ENCODE peak calls at places on chromosomes 7 and 10, in seven cellular contexts. One of them, this sample, is unnamed.
A peak's percentile ranks its signal among the peaks of the same experiment; 100 is the strongest.

GRCh38 chr7:19871102-19871501 is 97.7 kb upstream of the TMEM196 start:
- DNase-seq in CD8-positive, alpha-beta T cell: no peak
- DNase-seq in astrocyte of the spinal cord: no peak
- DNase-seq in GM12865: no peak
- DNase-seq in activated B cell treated with CpG ODN at 0.5 μM for 24 hours: no peak
- DNase-seq in thoracic aorta: no peak
- DNase-seq in HFFc6: no peak
- DNase-seq in this sample: no peak

GRCh38 chr10:88113232-88113631 is 249.8 kb downstream of the PTEN start:
- DNase-seq in CD8-positive, alpha-beta T cell: no peak
- DNase-seq in astrocyte of the spinal cord: no peak
- DNase-seq in GM12865: peak; percentile 92
- DNase-seq in activated B cell treated with CpG ODN at 0.5 μM for 24 hours: peak; percentile 62
- DNase-seq in thoracic aorta: no peak
- DNase-seq in HFFc6: no peak
- DNase-seq in this sample: no peak

GRCh38 chr7:139899328-139900020 is 70.4 kb downstream of the TBXAS1 start:
- DNase-seq in CD8-positive, alpha-beta T cell: no peak
- DNase-seq in astrocyte of the spinal cord: no peak
- DNase-seq in GM12865: no peak
- DNase-seq in activated B cell treated with CpG ODN at 0.5 μM for 24 hours: no peak
- DNase-seq in thoracic aorta: no peak
- DNase-seq in HFFc6: no peak
- DNase-seq in this sample: no peak

GRCh38 chr10:3635697-3636096 is 149.3 kb downstream of the KLF6 start:
- DNase-seq in CD8-positive, alpha-beta T cell: no peak
- DNase-seq in astrocyte of the spinal cord: no peak
- DNase-seq in GM12865: no peak
- DNase-seq in activated B cell treated with CpG ODN at 0.5 μM for 24 hours: no peak
- DNase-seq in thoracic aorta: no peak
- DNase-seq in HFFc6: no peak
- DNase-seq in this sample: no peak

GRCh38 chr7:45863715-45864114 is 9.2 kb downstream of the CCDC201 start:
- DNase-seq in CD8-positive, alpha-beta T cell: no peak
- DNase-seq in astrocyte of the spinal cord: no peak
- DNase-seq in GM12865: no peak
- DNase-seq in activated B cell treated with CpG ODN at 0.5 μM for 24 hours: no peak
- DNase-seq in thoracic aorta: no peak
- DNase-seq in HFFc6: no peak
- DNase-seq in this sample: no peak

GRCh38 chr7:126839624-126840023 is 413.1 kb downstream of the GRM8 start:
- DNase-seq in CD8-positive, alpha-beta T cell: no peak
- DNase-seq in astrocyte of the spinal cord: no peak
- DNase-seq in GM12865: no peak
- DNase-seq in activated B cell treated with CpG ODN at 0.5 μM for 24 hours: no peak
- DNase-seq in thoracic aorta: no peak
- DNase-seq in HFFc6: no peak
- DNase-seq in this sample: no peak

GRCh38 chr10:20990604-20991003 is 93.5 kb upstream of the NEBL start:
- DNase-seq in CD8-positive, alpha-beta T cell: no peak
- DNase-seq in astrocyte of the spinal cord: peak; percentile 60
- DNase-seq in GM12865: no peak
- DNase-seq in activated B cell treated with CpG ODN at 0.5 μM for 24 hours: no peak
- DNase-seq in thoracic aorta: no peak
- DNase-seq in HFFc6: no peak
- DNase-seq in this sample: no peak

GRCh38 chr10:7892146-7892545 is 73.8 kb downstream of the TAF3 start:
- DNase-seq in CD8-positive, alpha-beta T cell: no peak
- DNase-seq in astrocyte of the spinal cord: no peak
- DNase-seq in GM12865: no peak
- DNase-seq in activated B cell treated with CpG ODN at 0.5 μM for 24 hours: no peak
- DNase-seq in thoracic aorta: no peak
- DNase-seq in HFFc6: no peak
- DNase-seq in this sample: no peak

GRCh38 chr7:6395898-6396582 is 51.7 kb downstream of the DAGLB start:
- DNase-seq in CD8-positive, alpha-beta T cell: no peak
- DNase-seq in astrocyte of the spinal cord: no peak
- DNase-seq in GM12865: no peak
- DNase-seq in activated B cell treated with CpG ODN at 0.5 μM for 24 hours: no peak
- DNase-seq in thoracic aorta: no peak
- DNase-seq in HFFc6: no peak
- DNase-seq in this sample: no peak

GRCh38 chr7:18694911-18695310 is 199.4 kb downstream of the HDAC9 start:
- DNase-seq in CD8-positive, alpha-beta T cell: no peak
- DNase-seq in astrocyte of the spinal cord: no peak
- DNase-seq in GM12865: no peak
- DNase-seq in activated B cell treated with CpG ODN at 0.5 μM for 24 hours: no peak
- DNase-seq in thoracic aorta: no peak
- DNase-seq in HFFc6: no peak
- DNase-seq in this sample: no peak

GRCh38 chr7:159158888-159159405 is 14.3 kb upstream of the VIPR2 start:
- DNase-seq in CD8-positive, alpha-beta T cell: no peak
- DNase-seq in astrocyte of the spinal cord: no peak
- DNase-seq in GM12865: no peak
- DNase-seq in activated B cell treated with CpG ODN at 0.5 μM for 24 hours: no peak
- DNase-seq in thoracic aorta: no peak
- DNase-seq in HFFc6: no peak
- DNase-seq in this sample: no peak

GRCh38 chr7:137747359-137748031 is 99.3 kb downstream of the DGKI start:
- DNase-seq in CD8-positive, alpha-beta T cell: no peak
- DNase-seq in astrocyte of the spinal cord: no peak
- DNase-seq in GM12865: no peak
- DNase-seq in activated B cell treated with CpG ODN at 0.5 μM for 24 hours: no peak
- DNase-seq in thoracic aorta: no peak
- DNase-seq in HFFc6: no peak
- DNase-seq in this sample: no peak

GRCh38 chr7:147519062-147519461 is 1071.5 kb upstream of the C7orf33 start:
- DNase-seq in CD8-positive, alpha-beta T cell: no peak
- DNase-seq in astrocyte of the spinal cord: no peak
- DNase-seq in GM12865: no peak
- DNase-seq in activated B cell treated with CpG ODN at 0.5 μM for 24 hours: no peak
- DNase-seq in thoracic aorta: no peak
- DNase-seq in HFFc6: no peak
- DNase-seq in this sample: no peak

GRCh38 chr7:96238474-96238873 is 83.4 kb downstream of the SLC25A13 start:
- DNase-seq in CD8-positive, alpha-beta T cell: no peak
- DNase-seq in astrocyte of the spinal cord: peak; percentile 56
- DNase-seq in GM12865: no peak
- DNase-seq in activated B cell treated with CpG ODN at 0.5 μM for 24 hours: no peak
- DNase-seq in thoracic aorta: no peak
- DNase-seq in HFFc6: no peak
- DNase-seq in this sample: no peak

GRCh38 chr7:128957613-128958012 is 19.9 kb downstream of the IRF5 start:
- DNase-seq in CD8-positive, alpha-beta T cell: no peak
- DNase-seq in astrocyte of the spinal cord: no peak
- DNase-seq in GM12865: no peak
- DNase-seq in activated B cell treated with CpG ODN at 0.5 μM for 24 hours: no peak
- DNase-seq in thoracic aorta: no peak
- DNase-seq in HFFc6: no peak
- DNase-seq in this sample: no peak

GRCh38 chr7:130400120-130400572 is 19.9 kb downstream of the CPA1 start:
- DNase-seq in CD8-positive, alpha-beta T cell: no peak
- DNase-seq in astrocyte of the spinal cord: no peak
- DNase-seq in GM12865: no peak
- DNase-seq in activated B cell treated with CpG ODN at 0.5 μM for 24 hours: no peak
- DNase-seq in thoracic aorta: no peak
- DNase-seq in HFFc6: peak; percentile 50
- DNase-seq in this sample: no peak

GRCh38 chr10:61398730-61399129 is 54.5 kb downstream of the TMEM26 start:
- DNase-seq in CD8-positive, alpha-beta T cell: no peak
- DNase-seq in astrocyte of the spinal cord: peak; percentile 31
- DNase-seq in GM12865: no peak
- DNase-seq in activated B cell treated with CpG ODN at 0.5 μM for 24 hours: no peak
- DNase-seq in thoracic aorta: no peak
- DNase-seq in HFFc6: no peak
- DNase-seq in this sample: no peak

GRCh38 chr7:36967387-36967786 is 243.1 kb upstream of the AOAH start:
- DNase-seq in CD8-positive, alpha-beta T cell: no peak
- DNase-seq in astrocyte of the spinal cord: peak; percentile 71
- DNase-seq in GM12865: peak; percentile 38
- DNase-seq in activated B cell treated with CpG ODN at 0.5 μM for 24 hours: no peak
- DNase-seq in thoracic aorta: no peak
- DNase-seq in HFFc6: peak; percentile 57
- DNase-seq in this sample: peak; percentile 20

GRCh38 chr10:112278871-112279270 is 4.3 kb upstream of the TECTB start:
- DNase-seq in CD8-positive, alpha-beta T cell: no peak
- DNase-seq in astrocyte of the spinal cord: no peak
- DNase-seq in GM12865: no peak
- DNase-seq in activated B cell treated with CpG ODN at 0.5 μM for 24 hours: no peak
- DNase-seq in thoracic aorta: no peak
- DNase-seq in HFFc6: no peak
- DNase-seq in this sample: no peak

GRCh38 chr7:1087952-1088920 is at the start of gene GPER1:
- DNase-seq in CD8-positive, alpha-beta T cell: no peak
- DNase-seq in astrocyte of the spinal cord: peak; percentile 39
- DNase-seq in GM12865: no peak
- DNase-seq in activated B cell treated with CpG ODN at 0.5 μM for 24 hours: no peak
- DNase-seq in thoracic aorta: peak; percentile 25
- DNase-seq in HFFc6: peak; percentile 34
- DNase-seq in this sample: no peak

GRCh38 chr7:139669106-139670061 is 108.4 kb downstream of the HIPK2 start:
- DNase-seq in CD8-positive, alpha-beta T cell: no peak
- DNase-seq in astrocyte of the spinal cord: no peak
- DNase-seq in GM12865: peak; percentile 47
- DNase-seq in activated B cell treated with CpG ODN at 0.5 μM for 24 hours: no peak
- DNase-seq in thoracic aorta: no peak
- DNase-seq in HFFc6: no peak
- DNase-seq in this sample: no peak

GRCh38 chr10:125149278-125150047 is 10.9 kb downstream of the CTBP2 start:
- DNase-seq in CD8-positive, alpha-beta T cell: no peak
- DNase-seq in astrocyte of the spinal cord: peak; percentile 76
- DNase-seq in GM12865: no peak
- DNase-seq in activated B cell treated with CpG ODN at 0.5 μM for 24 hours: no peak
- DNase-seq in thoracic aorta: peak; percentile 75
- DNase-seq in HFFc6: peak; percentile 78
- DNase-seq in this sample: no peak

GRCh38 chr7:101804642-101805401 is 12.6 kb upstream of the CUX1 start:
- DNase-seq in CD8-positive, alpha-beta T cell: peak; percentile 15
- DNase-seq in astrocyte of the spinal cord: no peak
- DNase-seq in GM12865: peak; percentile 34
- DNase-seq in activated B cell treated with CpG ODN at 0.5 μM for 24 hours: no peak
- DNase-seq in thoracic aorta: no peak
- DNase-seq in HFFc6: no peak
- DNase-seq in this sample: no peak
- TF ChIP-seq CTCF in CD8-positive, alpha-beta T cell: peak; percentile 39
- TF ChIP-seq CTCF in astrocyte of the spinal cord: peak; percentile 19
- TF ChIP-seq CTCF in GM12865: peak; percentile 37
- TF ChIP-seq CTCF in activated B cell treated with CpG ODN at 0.5 μM for 24 hours: no peak
- TF ChIP-seq CTCF in thoracic aorta: no peak
- TF ChIP-seq CTCF in HFFc6: peak; percentile 54
- TF ChIP-seq CTCF in this sample: no peak

DNA sequence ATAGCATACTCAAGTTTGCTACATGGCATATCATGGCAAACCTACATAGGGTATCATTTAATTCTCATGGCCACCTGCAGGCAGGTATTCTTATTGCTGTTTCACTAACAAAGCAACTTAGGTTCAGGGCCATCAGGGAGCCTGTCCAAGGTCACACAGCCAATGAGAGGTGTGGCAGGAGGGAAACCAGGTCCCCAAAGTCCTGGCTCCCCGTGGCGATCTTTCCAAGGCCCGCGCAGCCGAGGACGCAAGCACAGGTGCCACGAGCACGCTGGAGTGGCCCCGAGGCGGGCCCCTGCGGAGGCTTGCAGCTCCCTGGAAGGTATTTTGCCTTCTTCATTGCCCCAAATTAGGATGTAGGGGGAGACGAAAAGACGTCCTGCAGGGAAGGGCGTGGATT is 20.8 kb downstream of the PRKAG2 start:
- DNase-seq in CD8-positive, alpha-beta T cell: no peak
- DNase-seq in astrocyte of the spinal cord: no peak
- DNase-seq in GM12865: no peak
- DNase-seq in activated B cell treated with CpG ODN at 0.5 μM for 24 hours: no peak
- DNase-seq in thoracic aorta: no peak
- DNase-seq in HFFc6: no peak
- DNase-seq in this sample: no peak
- TF ChIP-seq CTCF in CD8-positive, alpha-beta T cell: no peak
- TF ChIP-seq CTCF in astrocyte of the spinal cord: no peak
- TF ChIP-seq CTCF in GM12865: no peak
- TF ChIP-seq CTCF in activated B cell treated with CpG ODN at 0.5 μM for 24 hours: no peak
- TF ChIP-seq CTCF in thoracic aorta: no peak
- TF ChIP-seq CTCF in HFFc6: peak; percentile 33
- TF ChIP-seq CTCF in this sample: no peak

GRCh38 chr7:17680943-17681351 is 259.3 kb downstream of the SNX13 start:
- DNase-seq in CD8-positive, alpha-beta T cell: no peak
- DNase-seq in astrocyte of the spinal cord: peak; percentile 67
- DNase-seq in GM12865: peak; percentile 18
- DNase-seq in activated B cell treated with CpG ODN at 0.5 μM for 24 hours: no peak
- DNase-seq in thoracic aorta: no peak
- DNase-seq in HFFc6: peak; percentile 49
- DNase-seq in this sample: no peak
- TF ChIP-seq CTCF in CD8-positive, alpha-beta T cell: peak; percentile 75
- TF ChIP-seq CTCF in astrocyte of the spinal cord: peak; percentile 21
- TF ChIP-seq CTCF in GM12865: peak; percentile 19
- TF ChIP-seq CTCF in activated B cell treated with CpG ODN at 0.5 μM for 24 hours: no peak
- TF ChIP-seq CTCF in thoracic aorta: peak; percentile 30
- TF ChIP-seq CTCF in HFFc6: peak; percentile 90
- TF ChIP-seq CTCF in this sample: no peak

DNA sequence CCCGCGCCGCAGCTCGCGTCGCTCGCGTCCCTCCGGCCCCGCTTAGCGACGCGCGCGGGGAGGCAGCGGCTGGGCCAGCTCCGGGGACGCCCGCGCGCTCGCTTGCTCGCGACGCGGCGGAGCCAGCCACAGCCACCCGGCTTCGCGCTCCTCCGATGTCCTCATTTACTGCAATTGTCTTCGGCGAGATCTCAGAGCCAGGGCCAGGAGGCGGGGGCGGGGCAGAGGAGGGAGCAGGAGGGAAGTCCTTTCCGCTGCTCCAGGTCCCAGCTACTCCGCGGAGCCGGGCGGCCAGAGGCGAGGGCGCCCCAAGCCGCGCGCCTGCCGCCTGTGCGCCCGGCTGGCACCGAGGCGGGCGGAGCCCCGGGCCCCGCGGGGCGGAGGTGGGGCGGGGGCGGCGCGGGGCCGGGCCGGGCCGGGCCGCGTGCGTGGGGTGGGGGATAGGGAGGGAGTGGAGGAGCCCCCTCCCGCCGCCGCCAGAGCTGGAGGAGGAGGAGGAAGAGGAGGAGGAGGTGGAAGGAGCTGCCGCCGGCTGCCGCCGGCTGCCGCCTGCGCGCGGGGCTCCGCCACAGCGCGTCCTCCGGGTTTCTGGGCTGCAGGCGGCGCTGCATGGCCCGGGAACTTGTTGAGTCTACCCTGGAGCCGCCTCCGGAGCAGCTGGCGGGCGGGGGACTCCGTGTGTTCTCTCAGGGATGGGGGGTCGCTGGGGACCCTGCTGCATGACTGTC is at the start of gene INSYN2A:
- DNase-seq in CD8-positive, alpha-beta T cell: no peak
- DNase-seq in astrocyte of the spinal cord: peak; percentile 53
- DNase-seq in GM12865: no peak
- DNase-seq in activated B cell treated with CpG ODN at 0.5 μM for 24 hours: no peak
- DNase-seq in thoracic aorta: no peak
- DNase-seq in HFFc6: peak; percentile 20
- DNase-seq in this sample: no peak
- TF ChIP-seq CTCF in CD8-positive, alpha-beta T cell: no peak
- TF ChIP-seq CTCF in astrocyte of the spinal cord: peak; percentile 54
- TF ChIP-seq CTCF in GM12865: no peak
- TF ChIP-seq CTCF in activated B cell treated with CpG ODN at 0.5 μM for 24 hours: no peak
- TF ChIP-seq CTCF in thoracic aorta: no peak
- TF ChIP-seq CTCF in HFFc6: peak; percentile 59
- TF ChIP-seq CTCF in this sample: no peak